ENCODE peak calls at places on chromosomes 4 and X, in nine cellular contexts. O is aorta; V is heart left ventricle; L is smooth muscle cell of the brain vasculature; P is cardiac muscle cell; E is activated CD4-positive, alpha-beta T cell treated with anti-CD3 and anti-CD28 coated beads, Interleukin-2, amount 50 U/mL, for 48 hours; X is NCI-H1092 treated with DMSO at 0.1 percent for 48 hours; Z is DMS53; Y is T1000. J is an unnamed sample.

GRCh38 chr4:112075129-112075753 is 70.0 kb upstream of the FAM241A start:
- DNase-seq in Y (peak), E (no peak), X (peak), Z (peak), O (no peak), V (no peak), P (peak), L (no peak), J (peak)

GRCh38 chr4:158442736-158443135 is 78.9 kb upstream of the RXFP1 start:
- DNase-seq in V (no peak), O (no peak), Z (no peak), X (no peak), Y (no peak), E (no peak), L (no peak), P (no peak), J (no peak)

GRCh38 chr4:37873383-37873782 is 17.5 kb upstream of the TBC1D1 start:
- DNase-seq in L (peak), Y (no peak), O (no peak), E (no peak), V (no peak), P (no peak), X (no peak), Z (peak), J (no peak)

GRCh38 chr4:73520821-73521220 is 39.3 kb downstream of the AFM start:
- DNase-seq in X (no peak), Y (peak), O (no peak), L (peak), Z (no peak), P (no peak), E (no peak), V (no peak), J (peak)

GRCh38 chr4:82851902-82852750 is 38.8 kb downstream of the SEC31A start:
- DNase-seq in Z (peak), L (no peak), V (no peak), P (peak), E (no peak), O (no peak), Y (no peak), X (peak), J (no peak)

GRCh38 chr4:18291313-18291712 is 269.8 kb upstream of the LCORL start:
- DNase-seq in L (no peak), E (no peak), O (no peak), X (no peak), P (no peak), Y (no peak), V (no peak), Z (no peak), J (no peak)

GRCh38 chr4:117267317-117267716 is 181.9 kb upstream of the TRAM1L1 start:
- DNase-seq in P (no peak), V (no peak), L (no peak), Z (no peak), E (no peak), Y (no peak), O (no peak), X (no peak), J (no peak)

GRCh38 chr4:40601641-40602040 is 28.0 kb downstream of the RBM47 start:
- DNase-seq in E (no peak), P (no peak), L (no peak), V (no peak), Z (no peak), X (no peak), O (no peak), Y (no peak), J (no peak)

GRCh38 chr4:36285784-36286480 is 4.5 kb downstream of the DTHD1 start:
- DNase-seq in E (peak), O (no peak), P (no peak), X (no peak), Y (no peak), V (no peak), L (no peak), Z (peak), J (no peak)

GRCh38 chr4:88587285-88587684 is 5.0 kb upstream of the HERC3 start:
- DNase-seq in P (no peak), Z (no peak), E (no peak), O (no peak), L (no peak), Y (no peak), X (no peak), V (no peak), J (no peak)

GRCh38 chrX:331145-331771 is 12.7 kb upstream of the GTPBP6 start:
- DNase-seq in X (no peak), Z (peak), P (peak), V (no peak), O (peak), L (no peak), Y (peak), E (peak), J (no peak)

GRCh38 chr4:186029731-186030421 is 39.1 kb upstream of the TLR3 start:
- DNase-seq in X (peak), P (no peak), L (no peak), E (no peak), Y (no peak), O (peak), Z (no peak), V (peak), J (peak)

GRCh38 chr4:1674682-1675081 is 9.4 kb downstream of the FAM53A start:
- DNase-seq in L (no peak), P (no peak), V (no peak), O (no peak), Y (no peak), Z (no peak), E (no peak), X (no peak), J (no peak)

GRCh38 chr4:52957791-52958190 is 95.7 kb downstream of the RASL11B start:
- DNase-seq in L (no peak), X (no peak), Z (peak), Y (no peak), V (no peak), E (no peak), P (no peak), O (no peak), J (no peak)

GRCh38 chrX:119343856-119344255 is 55.3 kb upstream of the SLC25A43 start:
- DNase-seq in P (no peak), O (no peak), L (no peak), Z (peak), V (no peak), X (no peak), E (no peak), Y (no peak), J (no peak)

GRCh38 chrX:10902001-10902400 is 209.1 kb upstream of the HCCS start:
- DNase-seq in O (no peak), V (no peak), Z (no peak), Y (no peak), L (no peak), P (no peak), X (no peak), E (no peak), J (peak)

GRCh38 chr4:184364100-184364921 is 110.0 kb downstream of the IRF2 start:
- DNase-seq in O (no peak), Y (no peak), X (no peak), P (no peak), Z (no peak), V (no peak), L (no peak), E (no peak), J (no peak)

GRCh38 chrX:15576019-15576418 is 24.7 kb downstream of the ACE2 start:
- DNase-seq in P (no peak), E (no peak), Z (peak), V (no peak), O (no peak), Y (no peak), L (no peak), X (no peak), J (peak)

GRCh38 chr4:77852892-77853495 is 9.6 kb upstream of the MRPL1 start:
- DNase-seq in X (no peak), E (peak), P (no peak), Z (no peak), L (no peak), Y (no peak), O (no peak), V (no peak), J (no peak)

GRCh38 chr4:110959041-110959643 is 336.3 kb upstream of the PITX2 start:
- DNase-seq in E (no peak), V (no peak), O (no peak), L (no peak), Y (no peak), P (no peak), Z (peak), X (no peak), J (no peak)

GRCh38 chr4:79016878-79017277 is 77.6 kb upstream of the PAQR3 start:
- DNase-seq in Y (no peak), P (no peak), E (no peak), X (no peak), L (no peak), O (no peak), V (no peak), Z (no peak), J (no peak)

GRCh38 chr4:89164400-89164799 is 53.1 kb downstream of the TIGD2 start:
- DNase-seq in Z (peak), Y (no peak), V (no peak), E (no peak), P (no peak), O (no peak), X (peak), L (no peak), J (no peak)

GRCh38 chr4:38177035-38177791 is 217.0 kb downstream of the PTTG2 start:
- DNase-seq in O (no peak), P (no peak), L (no peak), Y (no peak), X (peak), Z (no peak), V (peak), E (peak), J (peak)

GRCh38 chr4:168587326-168588125 is 90.7 kb downstream of the PALLD start:
- DNase-seq in O (peak), P (no peak), L (no peak), Y (peak), X (no peak), V (peak), E (no peak), Z (peak), J (peak)

GRCh38 chr4:175622887-175623286 is 189.2 kb downstream of the GPM6A start:
- DNase-seq in O (no peak), Z (no peak), P (peak), X (no peak), E (no peak), L (no peak), V (no peak), Y (no peak), J (no peak)

GRCh38 chrX:136227948-136228584 is 23.1 kb downstream of the MAP7D3 start:
- DNase-seq in P (no peak), L (no peak), O (no peak), E (no peak), V (no peak), X (no peak), Z (peak), Y (no peak), J (no peak)

GRCh38 chr4:1241936-1242505 is 6.9 kb downstream of the CTBP1 start:
- DNase-seq in E (no peak), Z (no peak), X (no peak), Y (no peak), P (no peak), L (no peak), O (peak), V (no peak), J (no peak)

GRCh38 chr4:130336585-130337217 is 1240.7 kb downstream of the C4orf33 start:
- DNase-seq in P (peak), E (no peak), Z (peak), L (peak), O (no peak), Y (no peak), X (peak), V (no peak), J (no peak)

GRCh38 chr4:22532896-22533295 is 17.0 kb upstream of the ADGRA3 start:
- DNase-seq in X (no peak), P (no peak), Z (no peak), V (no peak), O (no peak), Y (no peak), E (no peak), L (no peak), J (no peak)

GRCh38 chrX:79270401-79270800 is 96.7 kb downstream of the ITM2A start:
- DNase-seq in Y (no peak), L (no peak), V (peak), X (no peak), O (peak), Z (peak), P (peak), E (peak), J (no peak)